ENCODE peak calls at places on chromosomes 11 and 22, in six cellular contexts. P is adrenal gland, I is WTC11, S is HFFc6, W is astrocyte of the spinal cord, C is A673. Z is an unnamed sample.

GRCh38 chr22:43253839-43254238 is 66.9 kb upstream of the TTLL12 start:
- DNase-seq in P (no peak), C (no peak), S (no peak), W (no peak), I (no peak), Z (no peak)

GRCh38 chr11:72631806-72632731 is 42.2 kb downstream of the PDE2A start:
- DNase-seq in I (no peak), S (no peak), W (peak; percentile 24), P (peak; percentile 54), C (no peak), Z (no peak)

GRCh38 chr22:24247011-24247507 is 2.2 kb upstream of the GGT5 start:
- DNase-seq in P (no peak), I (no peak), C (no peak), S (no peak), W (peak; percentile 18), Z (no peak)

GRCh38 chr22:33785283-33785991 is 134.8 kb downstream of the LARGE1 start:
- DNase-seq in C (no peak), W (peak; percentile 7), P (no peak), I (no peak), S (peak; percentile 34), Z (no peak)

GRCh38 chr11:13233173-13233572 is 44.4 kb upstream of the BMAL1 start:
- DNase-seq in I (no peak), S (no peak), P (no peak), C (no peak), W (no peak), Z (no peak)

GRCh38 chr22:48089601-48090331 is 1327.3 kb downstream of the TBC1D22A start:
- DNase-seq in C (peak; percentile 46), W (no peak), P (peak; percentile 93), S (no peak), I (no peak), Z (peak; percentile 52)

GRCh38 chr22:32830473-32830872 is 29.0 kb downstream of the TIMP3 start:
- DNase-seq in C (no peak), P (peak; percentile 64), S (no peak), I (peak; percentile 28), W (no peak), Z (no peak)

GRCh38 chr11:108635106-108635505 is 29.8 kb upstream of the DDX10 start:
- DNase-seq in S (peak; percentile 19), P (no peak), W (no peak), C (no peak), I (no peak), Z (no peak)

GRCh38 chr22:26462971-26463661 is 20.5 kb downstream of the HPS4 start:
- DNase-seq in W (no peak), S (no peak), P (peak; percentile 64), I (no peak), C (no peak), Z (no peak)

GRCh38 chr22:23774922-23775436 is 2.3 kb downstream of the MMP11 start:
- DNase-seq in W (peak; percentile 62), S (peak; percentile 29), I (no peak), C (no peak), P (no peak), Z (no peak)

GRCh38 chr22:33018232-33018864 is 39.8 kb downstream of the SYN3 start:
- DNase-seq in C (peak; percentile 55), W (peak; percentile 27), I (peak; percentile 87), P (peak; percentile 70), S (peak; percentile 39), Z (peak; percentile 45)

GRCh38 chr11:34629711-34630110 is 8.8 kb downstream of the EHF start:
- DNase-seq in W (no peak), S (no peak), P (no peak), C (no peak), I (no peak), Z (no peak)

GRCh38 chr11:18776324-18776723 is 15.3 kb downstream of the PTPN5 start:
- DNase-seq in P (no peak), I (no peak), W (no peak), C (no peak), S (no peak), Z (no peak)

GRCh38 chr11:111733009-111733408 is 33.2 kb downstream of the PPP2R1B start:
- DNase-seq in I (no peak), S (peak; percentile 61), P (peak; percentile 81), W (peak; percentile 88), C (no peak), Z (no peak)

GRCh38 chr11:67416416-67417335 is 1.2 kb downstream of the CARNS1 start:
- DNase-seq in W (peak; percentile 13), S (no peak), P (no peak), I (no peak), C (peak; percentile 92), Z (no peak)

GRCh38 chr11:34405079-34405858 is 33.5 kb upstream of the CAT start:
- DNase-seq in I (no peak), P (peak; percentile 53), S (peak; percentile 2), C (peak; percentile 76), W (peak; percentile 20), Z (no peak)

GRCh38 chr11:105900515-105901035 is 121.5 kb downstream of the MSANTD4 start:
- DNase-seq in P (no peak), W (no peak), S (no peak), I (no peak), C (no peak), Z (no peak)

GRCh38 chr11:120302001-120302805 is 22.9 kb upstream of the TLCD5 start:
- DNase-seq in W (no peak), C (no peak), P (no peak), I (no peak), S (no peak), Z (peak; percentile 77)

GRCh38 chr11:127274328-127274676 is 273.7 kb upstream of the KIRREL3 start:
- DNase-seq in C (no peak), S (no peak), W (no peak), P (no peak), I (no peak), Z (no peak)

GRCh38 chr11:60170566-60170965 is 12.3 kb downstream of the MS4A6A start:
- DNase-seq in W (no peak), I (no peak), C (no peak), S (no peak), P (no peak), Z (no peak)

GRCh38 chr11:26649884-26650283 is 72.0 kb downstream of the SLC5A12 start:
- DNase-seq in S (peak; percentile 48), W (peak; percentile 79), I (peak; percentile 70), P (peak; percentile 50), C (peak; percentile 97), Z (peak; percentile 75)

GRCh38 chr11:96014234-96014633 is 90.3 kb upstream of the MTMR2 start:
- DNase-seq in I (no peak), P (no peak), S (peak; percentile 57), W (peak; percentile 65), C (peak; percentile 57), Z (no peak)

GRCh38 chr11:9574806-9575530 is 1.5 kb downstream of the WEE1 start:
- DNase-seq in P (peak; percentile 82), I (peak; percentile 36), S (peak; percentile 87), W (peak; percentile 89), C (peak; percentile 82), Z (peak; percentile 80)

GRCh38 chr11:47950396-47950795 is 30.0 kb upstream of the PTPRJ start:
- DNase-seq in W (peak; percentile 69), S (no peak), C (peak; percentile 97), P (no peak), I (no peak), Z (no peak)

GRCh38 chr22:35334010-35334409 is 34.3 kb downstream of the TOM1 start:
- DNase-seq in P (no peak), W (no peak), S (no peak), C (no peak), I (no peak), Z (no peak)

GRCh38 chr11:8373519-8374432 is 110.1 kb upstream of the LMO1 start:
- DNase-seq in I (no peak), P (no peak), W (no peak), C (no peak), S (no peak), Z (no peak)

GRCh38 chr22:22855617-22856308 is 31.9 kb upstream of the IGLL5 start:
- DNase-seq in S (no peak), I (peak; percentile 64), C (peak; percentile 45), W (no peak), P (no peak), Z (peak; percentile 32)

DNA sequence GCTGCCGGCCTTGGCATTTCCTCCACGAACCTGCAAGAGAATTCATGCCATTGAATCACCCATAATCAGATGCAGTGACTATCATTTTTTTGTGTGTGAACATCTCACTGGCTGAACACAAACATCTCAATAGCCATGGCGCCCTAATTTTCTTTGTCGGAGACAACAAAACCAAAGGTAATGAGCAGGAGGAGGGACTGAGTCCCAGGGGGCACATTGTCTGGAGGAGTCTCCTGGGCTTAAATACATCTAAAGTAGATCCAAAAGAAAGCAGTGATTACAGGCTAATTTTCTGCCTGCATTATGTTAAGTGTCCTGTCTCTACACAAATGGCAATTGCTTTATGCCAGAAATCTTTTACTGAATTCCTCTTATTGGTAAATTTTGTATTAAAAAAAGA is 113.5 kb downstream of the NTM start:
- DNase-seq in P (no peak), S (no peak), C (no peak), W (no peak), I (no peak), Z (no peak)
- TF ChIP-seq CTCF in P (no peak), S (no peak), C (no peak), W (no peak), I (no peak), Z (no peak)

DNA sequence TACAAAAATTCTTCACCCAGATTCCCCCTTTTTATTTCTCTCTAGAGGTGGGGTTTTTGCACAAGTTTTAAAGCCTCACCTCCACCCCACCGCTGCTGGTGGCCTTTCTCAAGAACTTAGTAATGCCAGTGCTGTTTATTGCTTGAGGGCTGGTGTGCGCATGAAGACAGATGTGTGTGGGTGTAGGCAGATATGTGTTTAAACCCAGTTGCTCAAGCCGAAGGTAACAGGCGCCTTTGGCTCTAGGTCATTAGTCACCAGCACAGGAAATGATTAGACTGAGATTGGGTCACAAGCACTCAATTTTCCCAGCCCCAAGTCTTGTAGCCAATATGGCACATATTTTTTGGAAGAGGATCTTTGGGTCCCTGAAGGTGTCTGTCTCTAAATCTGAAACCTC is 2.7 kb upstream of the CLMP start:
- DNase-seq in I (no peak), W (no peak), C (peak; percentile 69), P (no peak), S (peak; percentile 70), Z (no peak)
- TF ChIP-seq CTCF in I (no peak), W (no peak), C (no peak), P (no peak), S (no peak), Z (no peak)

GRCh38 chr11:121655481-121656332 is 202.9 kb upstream of the SORL1-AS1 start:
- DNase-seq in C (peak; percentile 97), S (peak; percentile 97), P (peak; percentile 86), I (peak; percentile 83), W (peak; percentile 97), Z (peak; percentile 79)

GRCh38 chr11:121654506-121655480 is 202.0 kb upstream of the SORL1-AS1 start:
- DNase-seq in S (no peak), P (no peak), C (no peak), I (no peak), W (no peak), Z (no peak)

GRCh38 chr11:121651267-121651625 is 198.5 kb upstream of the SORL1-AS1 start:
- DNase-seq in W (no peak), P (no peak), S (no peak), C (no peak), I (no peak), Z (no peak)

GRCh38 chr11:121650520-121651266 is 197.9 kb upstream of the SORL1-AS1 start:
- DNase-seq in P (no peak), W (no peak), C (no peak), S (no peak), I (no peak), Z (no peak)

GRCh38 chr11:121652982-121653381 is 200.2 kb upstream of the SORL1-AS1 start:
- DNase-seq in C (peak; percentile 81), P (no peak), W (peak; percentile 40), I (no peak), S (no peak), Z (no peak)
- TF ChIP-seq CTCF in C (peak; percentile 82), P (no peak), W (peak; percentile 50), I (peak; percentile 16), S (peak; percentile 73), Z (no peak)

GRCh38 chr11:84947070-84947469 is 680.1 kb downstream of the DLG2 start:
- DNase-seq in P (no peak), W (no peak), C (no peak), S (no peak), I (no peak), Z (no peak)
- TF ChIP-seq CTCF in P (no peak), W (no peak), C (no peak), S (no peak), I (peak; percentile 22), Z (no peak)